ENCODE peak calls at places on chromosomes 4 and X, in four cellular contexts. One of them, this sample, is unnamed. For H3K4me1, the result is how much of the 10 kb centered on the place peaks cover.

GRCh38 chr4:117376700-117377099 is 291.3 kb upstream of the TRAM1L1 start:
- DNase-seq in esophagus squamous epithelium: no peak
- DNase-seq in OCI-LY7: no peak
- DNase-seq in right cardiac atrium: no peak
- DNase-seq in this sample: no peak

GRCh38 chr4:66357316-66357715 is 687.0 kb upstream of the EPHA5 start:
- DNase-seq in esophagus squamous epithelium: no peak
- DNase-seq in OCI-LY7: no peak
- DNase-seq in right cardiac atrium: no peak
- DNase-seq in this sample: no peak

GRCh38 chrX:49171752-49172279 is at the start of gene PLP2:
- DNase-seq in esophagus squamous epithelium: no peak
- DNase-seq in OCI-LY7: peak
- DNase-seq in right cardiac atrium: peak
- DNase-seq in this sample: peak

GRCh38 chr4:46254788-46255187 is 130.9 kb upstream of the GABRG1 start:
- DNase-seq in esophagus squamous epithelium: no peak
- DNase-seq in OCI-LY7: no peak
- DNase-seq in right cardiac atrium: no peak
- DNase-seq in this sample: no peak

GRCh38 chr4:139922625-139923024 is 231.4 kb downstream of the MAML3 start:
- DNase-seq in esophagus squamous epithelium: no peak
- DNase-seq in OCI-LY7: no peak
- DNase-seq in right cardiac atrium: no peak
- DNase-seq in this sample: no peak

GRCh38 chr4:98657531-98658286 is 702 bp downstream of the TSPAN5 start:
- DNase-seq in esophagus squamous epithelium: no peak
- DNase-seq in OCI-LY7: no peak
- DNase-seq in right cardiac atrium: peak
- DNase-seq in this sample: no peak

GRCh38 chrX:31228415-31228832 is 156.6 kb upstream of the FTHL17 start:
- DNase-seq in esophagus squamous epithelium: no peak
- DNase-seq in OCI-LY7: no peak
- DNase-seq in right cardiac atrium: peak
- DNase-seq in this sample: no peak

GRCh38 chr4:3320361-3321023 is 27.7 kb downstream of the RGS12 start:
- DNase-seq in esophagus squamous epithelium: no peak
- DNase-seq in OCI-LY7: no peak
- DNase-seq in right cardiac atrium: peak
- DNase-seq in this sample: no peak

GRCh38 chr4:112418092-112418491 is 97.9 kb downstream of the NEUROG2 start:
- DNase-seq in esophagus squamous epithelium: no peak
- DNase-seq in OCI-LY7: no peak
- DNase-seq in right cardiac atrium: no peak
- DNase-seq in this sample: no peak

GRCh38 chr4:89152972-89153371 is 41.6 kb downstream of the TIGD2 start:
- DNase-seq in esophagus squamous epithelium: no peak
- DNase-seq in OCI-LY7: no peak
- DNase-seq in right cardiac atrium: no peak
- DNase-seq in this sample: no peak

GRCh38 chr4:184262901-184263300 is 45.2 kb upstream of the ENPP6 start:
- DNase-seq in esophagus squamous epithelium: no peak
- DNase-seq in OCI-LY7: no peak
- DNase-seq in right cardiac atrium: no peak
- DNase-seq in this sample: no peak

GRCh38 chr4:8328866-8329559 is 59.5 kb downstream of the HTRA3 start:
- DNase-seq in esophagus squamous epithelium: no peak
- DNase-seq in OCI-LY7: no peak
- DNase-seq in right cardiac atrium: no peak
- DNase-seq in this sample: peak

GRCh38 chr4:72701987-72702819 is 133.2 kb upstream of the ADAMTS3 start:
- DNase-seq in esophagus squamous epithelium: no peak
- DNase-seq in OCI-LY7: peak
- DNase-seq in right cardiac atrium: no peak
- DNase-seq in this sample: no peak

GRCh38 chr4:37682701-37683401 is 3.3 kb downstream of the RELL1 start:
- DNase-seq in esophagus squamous epithelium: no peak
- DNase-seq in OCI-LY7: peak
- DNase-seq in right cardiac atrium: no peak
- DNase-seq in this sample: no peak

GRCh38 chr4:48877827-48878535 is 28.6 kb downstream of the OCIAD2 start:
- DNase-seq in esophagus squamous epithelium: no peak
- DNase-seq in OCI-LY7: peak
- DNase-seq in right cardiac atrium: no peak
- DNase-seq in this sample: no peak

GRCh38 chrX:153725832-153726285 is 1.2 kb downstream of the ABCD1 start:
- DNase-seq in esophagus squamous epithelium: no peak
- DNase-seq in OCI-LY7: no peak
- DNase-seq in right cardiac atrium: peak
- DNase-seq in this sample: no peak

GRCh38 chrX:69126642-69127041 is 38.6 kb downstream of the PJA1 start:
- DNase-seq in esophagus squamous epithelium: no peak
- DNase-seq in OCI-LY7: no peak
- DNase-seq in right cardiac atrium: no peak
- DNase-seq in this sample: no peak

GRCh38 chrX:150038356-150038755 is 100.1 kb upstream of the EOLA2 start:
- DNase-seq in esophagus squamous epithelium: no peak
- DNase-seq in OCI-LY7: no peak
- DNase-seq in right cardiac atrium: no peak
- DNase-seq in this sample: no peak

GRCh38 chr4:22029803-22030202 is 81.2 kb upstream of the KCNIP4 start:
- DNase-seq in esophagus squamous epithelium: no peak
- DNase-seq in OCI-LY7: no peak
- DNase-seq in right cardiac atrium: no peak
- DNase-seq in this sample: no peak

GRCh38 chrX:68462653-68463052 is 29.4 kb upstream of the OPHN1 start:
- DNase-seq in esophagus squamous epithelium: no peak
- DNase-seq in OCI-LY7: peak
- DNase-seq in right cardiac atrium: no peak
- DNase-seq in this sample: no peak

GRCh38 chr4:53196195-53196641 is 169.6 kb downstream of the SCFD2 start:
- DNase-seq in esophagus squamous epithelium: no peak
- DNase-seq in OCI-LY7: no peak
- DNase-seq in right cardiac atrium: no peak
- DNase-seq in this sample: no peak

GRCh38 chr4:24831637-24832036 is 36.3 kb downstream of the SOD3 start:
- DNase-seq in esophagus squamous epithelium: no peak
- DNase-seq in OCI-LY7: no peak
- DNase-seq in right cardiac atrium: no peak
- DNase-seq in this sample: no peak

GRCh38 chr4:148026022-148026421 is 294.1 kb downstream of the ARHGAP10 start:
- DNase-seq in esophagus squamous epithelium: no peak
- DNase-seq in OCI-LY7: no peak
- DNase-seq in right cardiac atrium: no peak
- DNase-seq in this sample: no peak

DNA sequence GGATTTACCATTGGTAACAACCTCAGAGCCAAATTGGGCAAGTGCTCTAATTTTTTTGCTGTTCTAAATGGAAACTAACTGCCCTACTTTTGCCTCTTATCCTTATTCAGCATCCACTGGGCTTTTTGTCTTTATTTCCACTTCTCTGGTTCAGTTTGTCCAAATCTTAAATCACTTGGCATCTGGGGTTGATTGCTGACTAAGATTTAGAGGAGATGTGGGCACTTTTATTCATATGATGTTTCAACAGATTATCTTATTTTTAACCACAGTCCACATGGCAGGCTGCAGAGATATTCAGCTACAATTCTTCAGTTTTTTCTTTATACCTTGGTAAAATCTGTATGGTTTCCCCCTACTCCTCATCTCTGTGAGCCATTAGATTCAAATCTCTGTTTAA is 1161.4 kb upstream of the PCDH7 start:
- DNase-seq in esophagus squamous epithelium: no peak
- DNase-seq in OCI-LY7: no peak
- DNase-seq in right cardiac atrium: no peak
- DNase-seq in this sample: no peak
- H3K4me3 ChIP-seq in esophagus squamous epithelium: no peak
- H3K4me3 ChIP-seq in OCI-LY7: no peak
- H3K4me3 ChIP-seq in right cardiac atrium: no peak
- H3K4me3 ChIP-seq in this sample: no peak

DNA sequence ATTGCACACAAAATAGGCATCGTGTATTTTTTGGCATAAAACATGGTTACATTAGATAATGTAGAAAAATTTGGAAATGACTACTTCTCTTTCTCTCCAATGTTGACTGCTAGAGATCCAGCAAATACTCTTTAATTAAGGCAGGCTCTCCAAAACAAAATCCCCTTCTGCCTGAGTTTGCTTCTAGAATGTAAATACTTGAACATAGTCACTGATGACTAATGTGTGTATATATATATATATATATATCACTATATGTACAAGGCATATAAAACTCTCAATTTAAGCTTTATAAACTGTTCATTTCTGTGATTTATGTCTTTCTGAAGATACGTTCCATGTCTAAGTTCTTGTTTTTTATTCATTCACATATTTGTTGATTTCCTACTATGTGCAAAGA is 67.2 kb upstream of the CAMK2D start:
- DNase-seq in esophagus squamous epithelium: no peak
- DNase-seq in OCI-LY7: no peak
- DNase-seq in right cardiac atrium: no peak
- DNase-seq in this sample: no peak
- H3K4me1 ChIP-seq in esophagus squamous epithelium: under half
- H3K4me1 ChIP-seq in OCI-LY7: under half
- H3K4me1 ChIP-seq in right cardiac atrium: under half
- H3K4me1 ChIP-seq in this sample: under half

DNA sequence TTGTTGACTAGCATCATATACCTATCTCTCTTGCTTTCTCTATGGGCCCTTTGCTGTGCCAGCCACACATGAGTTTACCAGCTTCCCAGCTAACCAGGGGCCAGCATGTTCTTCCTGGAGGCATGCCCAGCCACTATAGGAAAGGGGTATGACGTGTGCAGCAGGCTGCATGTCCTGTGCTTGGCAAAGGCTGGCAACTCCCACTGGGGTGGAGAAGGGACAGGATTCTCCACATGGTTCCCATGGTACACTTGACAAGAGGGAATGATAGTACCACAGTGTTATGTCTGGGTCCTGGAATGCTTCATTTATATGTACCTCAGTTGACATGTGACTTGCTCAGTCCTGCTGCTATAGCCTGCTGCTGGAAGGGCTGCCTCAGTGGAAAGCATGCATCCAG is 78.8 kb downstream of the TMEM164 start:
- DNase-seq in esophagus squamous epithelium: no peak
- DNase-seq in OCI-LY7: no peak
- DNase-seq in right cardiac atrium: peak
- DNase-seq in this sample: peak
- H3K27ac ChIP-seq in esophagus squamous epithelium: peak
- H3K27ac ChIP-seq in OCI-LY7: no peak
- H3K27ac ChIP-seq in right cardiac atrium: peak
- H3K27ac ChIP-seq in this sample: peak

GRCh38 chr4:76206222-76206942 is 7.2 kb downstream of the SCARB2 start:
- DNase-seq in esophagus squamous epithelium: no peak
- DNase-seq in OCI-LY7: no peak
- DNase-seq in right cardiac atrium: no peak
- DNase-seq in this sample: no peak

GRCh38 chr4:76204936-76205335 is 8.7 kb downstream of the SCARB2 start:
- DNase-seq in esophagus squamous epithelium: no peak
- DNase-seq in OCI-LY7: no peak
- DNase-seq in right cardiac atrium: no peak
- DNase-seq in this sample: no peak

GRCh38 chr4:76210502-76210901 is 3.1 kb downstream of the SCARB2 start:
- DNase-seq in esophagus squamous epithelium: no peak
- DNase-seq in OCI-LY7: no peak
- DNase-seq in right cardiac atrium: no peak
- DNase-seq in this sample: no peak

GRCh38 chr4:76209876-76210275 is 3.7 kb downstream of the SCARB2 start:
- DNase-seq in esophagus squamous epithelium: no peak
- DNase-seq in OCI-LY7: no peak
- DNase-seq in right cardiac atrium: no peak
- DNase-seq in this sample: no peak

DNA sequence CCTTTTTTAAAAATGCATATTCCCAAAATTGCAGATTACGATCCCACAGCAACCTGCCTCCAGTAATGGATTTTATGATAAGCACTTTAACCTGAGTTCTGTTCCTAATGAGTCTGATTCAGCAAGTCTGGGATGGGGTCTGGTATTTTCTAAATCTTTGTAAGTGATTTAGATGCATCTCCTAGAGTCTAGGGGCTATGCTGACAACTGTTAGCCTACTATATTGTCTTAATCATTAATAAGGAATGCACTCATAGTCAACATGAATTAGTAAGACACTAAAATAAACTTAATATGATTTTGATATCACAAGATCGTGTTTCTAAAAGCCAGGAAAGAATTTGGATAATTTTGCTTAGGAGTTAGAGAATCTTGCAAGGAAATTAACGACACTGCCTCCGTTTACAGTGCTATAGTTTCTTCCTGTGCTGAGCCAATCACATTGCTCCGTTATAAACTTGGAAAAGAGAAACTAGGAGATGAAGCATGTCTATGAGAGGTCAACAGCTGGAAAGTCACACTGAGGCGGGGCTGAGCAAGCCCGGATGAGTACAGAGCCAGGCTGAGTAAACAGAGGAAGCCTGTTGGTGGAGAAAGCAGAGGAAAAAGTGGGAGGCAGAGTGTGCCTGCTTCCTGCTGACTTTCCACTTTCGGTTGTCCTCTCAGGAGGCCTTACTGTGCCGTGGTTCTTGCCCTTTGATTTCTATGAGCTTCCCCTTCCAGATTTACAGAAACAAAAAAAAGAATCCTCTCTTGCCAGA is 5.4 kb downstream of the SCARB2 start:
- DNase-seq in esophagus squamous epithelium: no peak
- DNase-seq in OCI-LY7: no peak
- DNase-seq in right cardiac atrium: peak
- DNase-seq in this sample: peak
- H3K4me3 ChIP-seq in esophagus squamous epithelium: peak
- H3K4me3 ChIP-seq in OCI-LY7: no peak
- H3K4me3 ChIP-seq in right cardiac atrium: peak
- H3K4me3 ChIP-seq in this sample: peak